ENCODE peak calls at places on chromosomes 6 and 20, in five cellular contexts. N, R, U, W and K are unnamed samples.

GRCh38 chr20:20710847-20711315 is 1.6 kb downstream of the RALGAPA2 start:
- DNase-seq in W (peak; percentile 90), U (no peak), R (no peak), N (no peak), K (no peak)

GRCh38 chr6:48016027-48016755 is 94.8 kb downstream of the PTCHD4 start:
- DNase-seq in R (no peak), U (no peak), N (no peak), W (no peak), K (no peak)

GRCh38 chr20:6704132-6704861 is 63.2 kb upstream of the BMP2 start:
- DNase-seq in N (no peak), R (no peak), W (peak; percentile 85), U (no peak), K (no peak)

GRCh38 chr6:12265795-12266194 is 24.4 kb upstream of the EDN1 start:
- DNase-seq in U (no peak), R (no peak), N (no peak), W (no peak), K (no peak)

GRCh38 chr6:90403489-90404381 is 107.1 kb upstream of the BACH2 start:
- DNase-seq in N (no peak), U (peak; percentile 76), W (peak; percentile 78), R (no peak), K (no peak)

GRCh38 chr6:166393535-166393823 is 10.7 kb upstream of the MPC1 start:
- DNase-seq in R (no peak), N (no peak), W (no peak), U (no peak), K (no peak)

GRCh38 chr20:60868316-60868891 is 383.7 kb upstream of the CDH4 start:
- DNase-seq in U (no peak), R (no peak), W (no peak), N (no peak), K (no peak)

GRCh38 chr6:10725716-10726115 is 2.8 kb downstream of the TMEM14C start:
- DNase-seq in U (no peak), N (no peak), W (no peak), R (no peak), K (no peak)

GRCh38 chr20:41169791-41170351 is 32.5 kb downstream of the PLCG1 start:
- DNase-seq in U (no peak), R (peak; percentile 6), W (no peak), N (no peak), K (no peak)

GRCh38 chr6:24887520-24887919 is 48.2 kb downstream of the RIPOR2 start:
- DNase-seq in W (no peak), U (no peak), R (no peak), N (no peak), K (no peak)

GRCh38 chr6:24882295-24882694 is 53.5 kb downstream of the RIPOR2 start:
- DNase-seq in N (no peak), W (no peak), R (no peak), U (no peak), K (no peak)

GRCh38 chr6:24879351-24879750 is 56.4 kb downstream of the RIPOR2 start:
- DNase-seq in U (no peak), W (no peak), R (no peak), N (no peak), K (no peak)

GRCh38 chr6:24882835-24883555 is 52.8 kb downstream of the RIPOR2 start:
- DNase-seq in R (no peak), N (no peak), W (no peak), U (no peak), K (no peak)

DNA sequence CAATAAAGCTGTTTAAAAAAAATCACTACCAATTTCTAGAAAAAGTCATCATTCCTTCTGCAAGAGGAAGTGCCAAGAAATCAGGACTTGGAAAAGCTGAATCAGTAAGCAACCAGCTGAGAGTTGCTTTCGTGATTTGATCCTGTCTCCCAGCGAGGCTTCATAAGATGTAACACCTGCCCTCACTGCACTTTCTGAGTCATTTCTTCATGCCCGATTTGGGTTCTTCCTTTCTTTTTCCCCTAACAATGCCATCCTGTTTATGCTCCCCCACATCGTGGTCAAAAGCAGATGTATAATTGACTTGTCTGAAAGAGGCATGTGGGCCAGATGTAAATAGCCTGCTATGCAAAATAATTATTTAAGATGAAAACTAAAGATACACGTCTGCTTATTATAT is 52.1 kb downstream of the RIPOR2 start:
- DNase-seq in U (no peak), W (no peak), N (no peak), R (no peak), K (peak; percentile 84)
- TF ChIP-seq ATF2 in U (no peak), W (no peak), N (no peak), R (no peak), K (peak; percentile 79)

GRCh38 chr6:24990227-24990843 is 54.6 kb upstream of the RIPOR2 start:
- DNase-seq in N (no peak), U (no peak), R (no peak), W (no peak), K (no peak)
- TF ChIP-seq ATF2 in N (no peak), U (no peak), R (no peak), W (no peak), K (no peak)

GRCh38 chr20:62772618-62772993 is 23.7 kb upstream of the MRGBP start:
- DNase-seq in U (no peak), N (no peak), R (no peak), W (no peak), K (no peak)
- TF ChIP-seq ATF2 in U (no peak), N (no peak), R (no peak), W (no peak), K (no peak)

DNA sequence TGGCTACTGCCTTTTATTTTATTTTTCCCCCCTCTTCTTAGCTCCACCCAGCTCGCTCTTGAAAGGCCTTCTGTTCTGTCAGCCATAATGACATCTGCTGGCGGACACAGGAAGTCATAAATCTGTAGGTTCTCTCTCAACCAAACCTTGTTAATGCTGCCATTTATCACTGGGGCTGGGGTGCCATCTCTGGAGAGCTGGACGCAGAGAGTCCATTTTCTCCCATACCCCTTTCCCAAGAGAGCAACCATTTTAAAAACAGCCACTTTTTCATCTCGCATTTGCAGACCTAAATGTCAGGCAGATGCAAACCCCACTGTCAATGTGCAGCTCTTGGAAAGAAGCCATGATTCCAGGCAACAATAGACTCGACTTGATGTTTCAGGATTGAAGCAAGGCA is 13.0 kb upstream of the TSHZ2 start:
- DNase-seq in W (peak; percentile 42), U (no peak), N (no peak), R (no peak), K (no peak)
- TF ChIP-seq ATF2 in W (no peak), U (no peak), N (no peak), R (no peak), K (no peak)

GRCh38 chr20:44070139-44070900 is 116.7 kb downstream of the JPH2 start:
- DNase-seq in R (no peak), N (no peak), U (no peak), W (no peak), K (no peak)
- TF ChIP-seq ATF2 in R (no peak), N (no peak), U (no peak), W (no peak), K (no peak)

DNA sequence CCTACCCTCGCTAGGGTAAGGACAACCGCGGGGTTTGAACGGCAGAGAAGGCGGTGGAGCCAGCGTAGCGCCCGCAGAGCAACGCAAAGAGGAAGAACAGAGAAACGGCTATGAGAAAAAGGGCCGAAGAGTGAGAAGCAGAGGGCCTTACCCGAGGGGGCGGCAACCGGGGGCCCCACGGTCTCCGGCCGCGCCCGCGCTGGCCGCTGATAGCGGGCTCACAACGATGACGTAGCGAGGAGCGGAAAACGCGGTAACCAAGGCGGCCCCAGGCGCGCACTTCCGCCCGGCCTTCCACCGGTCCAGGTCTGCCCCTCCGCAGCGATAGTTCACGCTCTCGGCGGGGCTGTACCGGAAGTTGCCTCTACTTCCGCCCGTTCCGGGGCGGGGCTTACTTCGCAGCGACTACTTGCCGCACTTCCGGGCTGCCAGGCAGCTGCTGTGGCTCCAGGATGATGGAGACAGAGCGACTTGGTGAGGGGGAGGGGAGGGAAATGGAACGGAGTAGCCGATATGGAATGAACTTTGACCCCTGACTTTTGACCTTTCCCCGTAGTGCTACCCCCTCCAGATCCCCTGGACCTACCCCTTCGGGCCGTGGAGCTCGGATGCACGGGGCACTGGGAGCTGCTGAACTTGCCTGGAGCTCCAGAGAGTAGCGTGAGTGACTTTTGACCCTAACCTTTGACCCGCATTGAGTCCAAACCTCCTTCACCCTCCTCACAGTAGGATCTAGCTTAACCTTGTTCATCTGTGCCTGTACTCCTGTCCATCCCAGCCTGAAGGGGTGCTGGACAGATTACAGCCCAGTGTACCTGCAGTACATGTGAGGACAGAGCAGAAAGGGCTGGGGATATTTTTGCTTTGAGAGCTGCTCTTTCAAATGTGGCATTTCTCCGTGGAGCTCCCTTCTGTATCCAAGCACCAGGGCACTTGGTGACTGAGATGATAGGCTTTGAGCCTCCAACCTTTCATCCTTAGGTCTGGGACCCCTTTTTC is at the start of the genes NELFE and SKIC2:
- DNase-seq in R (peak; percentile 98), U (peak; percentile 99), W (peak; percentile 97), N (peak; percentile 94), K (peak; percentile 93)
- TF ChIP-seq ATF2 in R (no peak), U (no peak), W (peak; percentile 91), N (peak; percentile 58), K (no peak)

GRCh38 chr6:43723737-43724295 is 36.2 kb upstream of the MRPS18A start:
- DNase-seq in U (peak; percentile 93), W (peak; percentile 84), N (peak; percentile 49), R (peak; percentile 80), K (no peak)
- TF ChIP-seq ATF2 in U (no peak), W (no peak), N (no peak), R (no peak), K (no peak)

GRCh38 chr6:138544521-138544920 is 45.2 kb upstream of the NHSL1 start:
- DNase-seq in R (no peak), W (no peak), U (no peak), N (no peak), K (no peak)

GRCh38 chr6:138545621-138545980 is 46.3 kb upstream of the NHSL1 start:
- DNase-seq in R (peak; percentile 71), U (no peak), N (no peak), W (no peak), K (no peak)

GRCh38 chr6:138550346-138550767 is 51.1 kb upstream of the NHSL1 start:
- DNase-seq in R (no peak), N (no peak), U (no peak), W (peak; percentile 95), K (no peak)

GRCh38 chr6:138543648-138544047 is 44.4 kb upstream of the NHSL1 start:
- DNase-seq in N (no peak), W (peak; percentile 96), U (no peak), R (no peak), K (no peak)

GRCh38 chr6:138546733-138547185 is 47.5 kb upstream of the NHSL1 start:
- DNase-seq in W (peak; percentile 67), N (no peak), U (no peak), R (no peak), K (no peak)
- TF ChIP-seq ATF2 in W (no peak), N (no peak), U (no peak), R (no peak), K (no peak)